ENCODE peak calls at places on chromosomes 7 and 10, in ten cellular contexts. One of them, this sample, is unnamed.

GRCh38 chr7:44796034-44796503 is 412 bp upstream of the PPIA start:
- DNase-seq in HCEC 1CT: peak
- DNase-seq in stimulated activated CD4-positive, alpha-beta T cell treated with anti-CD3 and anti-CD28 coated beads, Interleukin-15, amount 100 ng/mL, for 1 hour: no peak
- DNase-seq in H7: no peak
- DNase-seq in stimulated activated CD8-positive, alpha-beta memory T cell treated with anti-CD3 and anti-CD28 coated beads, Interleukin-15, amount 100 ng/mL, for 24 hours: no peak
- DNase-seq in T-helper 17 cell: no peak
- DNase-seq in sigmoid colon: no peak
- DNase-seq in NCI-H1092: peak
- DNase-seq in naive thymus-derived CD8-positive, alpha-beta T cell: no peak
- DNase-seq in Peyer's patch: no peak
- DNase-seq in this sample: peak

GRCh38 chr10:88070080-88070880 is 206.9 kb downstream of the PTEN start:
- DNase-seq in HCEC 1CT: no peak
- DNase-seq in stimulated activated CD4-positive, alpha-beta T cell treated with anti-CD3 and anti-CD28 coated beads, Interleukin-15, amount 100 ng/mL, for 1 hour: no peak
- DNase-seq in H7: no peak
- DNase-seq in stimulated activated CD8-positive, alpha-beta memory T cell treated with anti-CD3 and anti-CD28 coated beads, Interleukin-15, amount 100 ng/mL, for 24 hours: no peak
- DNase-seq in T-helper 17 cell: no peak
- DNase-seq in sigmoid colon: no peak
- DNase-seq in NCI-H1092: no peak
- DNase-seq in naive thymus-derived CD8-positive, alpha-beta T cell: no peak
- DNase-seq in Peyer's patch: no peak
- DNase-seq in this sample: no peak

GRCh38 chr7:31043035-31043434 is 9.1 kb upstream of the ADCYAP1R1 start:
- DNase-seq in HCEC 1CT: no peak
- DNase-seq in stimulated activated CD4-positive, alpha-beta T cell treated with anti-CD3 and anti-CD28 coated beads, Interleukin-15, amount 100 ng/mL, for 1 hour: no peak
- DNase-seq in H7: peak
- DNase-seq in stimulated activated CD8-positive, alpha-beta memory T cell treated with anti-CD3 and anti-CD28 coated beads, Interleukin-15, amount 100 ng/mL, for 24 hours: no peak
- DNase-seq in T-helper 17 cell: no peak
- DNase-seq in sigmoid colon: no peak
- DNase-seq in NCI-H1092: peak
- DNase-seq in naive thymus-derived CD8-positive, alpha-beta T cell: no peak
- DNase-seq in Peyer's patch: no peak
- DNase-seq in this sample: no peak

GRCh38 chr7:23981314-23981713 is 271.3 kb downstream of the STK31 start:
- DNase-seq in HCEC 1CT: no peak
- DNase-seq in stimulated activated CD4-positive, alpha-beta T cell treated with anti-CD3 and anti-CD28 coated beads, Interleukin-15, amount 100 ng/mL, for 1 hour: no peak
- DNase-seq in H7: no peak
- DNase-seq in stimulated activated CD8-positive, alpha-beta memory T cell treated with anti-CD3 and anti-CD28 coated beads, Interleukin-15, amount 100 ng/mL, for 24 hours: no peak
- DNase-seq in T-helper 17 cell: no peak
- DNase-seq in sigmoid colon: no peak
- DNase-seq in NCI-H1092: no peak
- DNase-seq in naive thymus-derived CD8-positive, alpha-beta T cell: no peak
- DNase-seq in Peyer's patch: no peak
- DNase-seq in this sample: no peak

GRCh38 chr10:104252349-104252748 is 2.3 kb upstream of the GSTO1 start:
- DNase-seq in HCEC 1CT: no peak
- DNase-seq in stimulated activated CD4-positive, alpha-beta T cell treated with anti-CD3 and anti-CD28 coated beads, Interleukin-15, amount 100 ng/mL, for 1 hour: no peak
- DNase-seq in H7: no peak
- DNase-seq in stimulated activated CD8-positive, alpha-beta memory T cell treated with anti-CD3 and anti-CD28 coated beads, Interleukin-15, amount 100 ng/mL, for 24 hours: no peak
- DNase-seq in T-helper 17 cell: no peak
- DNase-seq in sigmoid colon: no peak
- DNase-seq in NCI-H1092: no peak
- DNase-seq in naive thymus-derived CD8-positive, alpha-beta T cell: no peak
- DNase-seq in Peyer's patch: no peak
- DNase-seq in this sample: no peak

GRCh38 chr7:66668677-66669076 is 40.0 kb downstream of the KCTD7 start:
- DNase-seq in HCEC 1CT: no peak
- DNase-seq in stimulated activated CD4-positive, alpha-beta T cell treated with anti-CD3 and anti-CD28 coated beads, Interleukin-15, amount 100 ng/mL, for 1 hour: no peak
- DNase-seq in H7: peak
- DNase-seq in stimulated activated CD8-positive, alpha-beta memory T cell treated with anti-CD3 and anti-CD28 coated beads, Interleukin-15, amount 100 ng/mL, for 24 hours: no peak
- DNase-seq in T-helper 17 cell: no peak
- DNase-seq in sigmoid colon: no peak
- DNase-seq in NCI-H1092: no peak
- DNase-seq in naive thymus-derived CD8-positive, alpha-beta T cell: no peak
- DNase-seq in Peyer's patch: no peak
- DNase-seq in this sample: no peak

GRCh38 chr10:78335691-78336401 is 302.2 kb downstream of the RPS24 start:
- DNase-seq in HCEC 1CT: peak
- DNase-seq in stimulated activated CD4-positive, alpha-beta T cell treated with anti-CD3 and anti-CD28 coated beads, Interleukin-15, amount 100 ng/mL, for 1 hour: no peak
- DNase-seq in H7: no peak
- DNase-seq in stimulated activated CD8-positive, alpha-beta memory T cell treated with anti-CD3 and anti-CD28 coated beads, Interleukin-15, amount 100 ng/mL, for 24 hours: no peak
- DNase-seq in T-helper 17 cell: no peak
- DNase-seq in sigmoid colon: peak
- DNase-seq in NCI-H1092: no peak
- DNase-seq in naive thymus-derived CD8-positive, alpha-beta T cell: peak
- DNase-seq in Peyer's patch: peak
- DNase-seq in this sample: no peak

GRCh38 chr7:19665399-19666008 is 43.3 kb downstream of the POLR1F start:
- DNase-seq in HCEC 1CT: peak
- DNase-seq in stimulated activated CD4-positive, alpha-beta T cell treated with anti-CD3 and anti-CD28 coated beads, Interleukin-15, amount 100 ng/mL, for 1 hour: no peak
- DNase-seq in H7: no peak
- DNase-seq in stimulated activated CD8-positive, alpha-beta memory T cell treated with anti-CD3 and anti-CD28 coated beads, Interleukin-15, amount 100 ng/mL, for 24 hours: no peak
- DNase-seq in T-helper 17 cell: no peak
- DNase-seq in sigmoid colon: no peak
- DNase-seq in NCI-H1092: no peak
- DNase-seq in naive thymus-derived CD8-positive, alpha-beta T cell: no peak
- DNase-seq in Peyer's patch: no peak
- DNase-seq in this sample: peak

This sample was measured in NCI-H1048.